ENCODE peak calls at places on chromosomes 7 and 10, in six cellular contexts. W is HCT116, Z is OCI-LY7, A is GM23338, E is GM23248, M is PC-3. H is an unnamed sample. For H3K4me1, the result is how much of the 10 kb centered on the place peaks cover.

GRCh38 chr10:83603708-83604107 is 535.6 kb upstream of the GHITM start:
- DNase-seq in W (no peak), Z (no peak), A (no peak), E (no peak), M (no peak), H (no peak)

GRCh38 chr7:17910377-17910776 is 29.9 kb downstream of the SNX13 start:
- DNase-seq in W (no peak), Z (no peak), A (no peak), E (no peak), M (no peak), H (no peak)

GRCh38 chr10:3964516-3964915 is 179.5 kb upstream of the KLF6 start:
- DNase-seq in W (no peak), Z (no peak), A (no peak), E (no peak), M (no peak), H (no peak)

GRCh38 chr10:12448729-12449391 is 99.5 kb downstream of the CAMK1D start:
- DNase-seq in W (peak), Z (peak), A (no peak), E (peak), M (peak), H (no peak)

GRCh38 chr10:3105166-3105565 is 37.8 kb downstream of the PFKP start:
- DNase-seq in W (no peak), Z (no peak), A (no peak), E (no peak), M (no peak), H (no peak)

GRCh38 chr10:70139151-70139996 is 6.7 kb upstream of the AIFM2 start:
- DNase-seq in W (no peak), Z (no peak), A (peak), E (no peak), M (no peak), H (no peak)

GRCh38 chr10:11015371-11015934 is 2.2 kb upstream of the CELF2 start:
- DNase-seq in W (no peak), Z (no peak), A (no peak), E (peak), M (no peak), H (no peak)

GRCh38 chr10:1043532-1043995 is 5.4 kb downstream of the IDI1 start:
- DNase-seq in W (no peak), Z (peak), A (no peak), E (no peak), M (no peak), H (no peak)

GRCh38 chr10:17109475-17110207 is 20.0 kb downstream of the CUBN start:
- DNase-seq in W (peak), Z (no peak), A (no peak), E (peak), M (peak), H (no peak)

GRCh38 chr7:47536705-47537611 is 45.0 kb downstream of the TNS3 start:
- DNase-seq in W (no peak), Z (no peak), A (peak), E (peak), M (peak), H (peak)

DNA sequence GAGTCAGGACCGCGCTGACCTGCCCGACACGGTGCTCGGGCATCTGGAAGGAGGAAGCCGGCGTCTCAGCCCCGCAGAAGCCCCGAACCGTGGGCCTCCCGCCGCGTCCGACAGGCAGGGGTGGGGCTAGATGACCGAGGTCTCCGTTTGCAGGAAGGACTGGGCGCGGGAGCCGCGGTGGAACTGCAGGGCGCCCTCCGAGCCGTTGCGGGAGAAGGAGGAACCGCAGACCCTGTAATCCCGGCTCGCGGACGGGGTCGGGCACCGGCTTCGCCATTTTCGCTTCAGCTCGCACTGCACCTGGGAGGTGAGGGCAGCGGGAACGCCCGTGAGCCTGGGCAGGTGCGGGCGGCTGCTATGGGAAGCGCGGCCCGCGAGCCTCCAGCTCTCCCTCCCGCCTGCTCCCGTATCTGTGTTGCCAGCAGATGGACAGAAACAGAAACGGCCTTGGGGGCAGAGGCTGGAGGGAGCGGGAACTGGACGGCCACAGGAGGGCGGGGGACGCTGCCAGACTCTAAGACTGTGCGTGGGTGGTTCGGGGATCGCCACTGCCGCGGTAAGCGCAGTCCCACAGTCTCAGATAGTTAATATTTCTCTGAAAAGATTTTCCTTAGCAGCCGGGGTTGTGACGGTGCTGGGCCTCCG is 114.1 kb downstream of the VIPR2 start:
- DNase-seq in W (peak), Z (no peak), A (peak), E (peak), M (no peak), H (peak)
- TF ChIP-seq EZH2phosphoT487 in W (no peak), Z (no peak), A (no peak), E (no peak), M (no peak), H (no peak)

GRCh38 chr10:133276100-133276434 is 601 bp downstream of the ADAM8 start:
- DNase-seq in W (no peak), Z (no peak), A (no peak), E (no peak), M (no peak), H (no peak)

GRCh38 chr10:133276435-133277201 is at the start of gene ADAM8:
- DNase-seq in W (no peak), Z (peak), A (peak), E (peak), M (peak), H (peak)

GRCh38 chr10:133277993-133278576 is 1.4 kb upstream of the ADAM8 start:
- DNase-seq in W (no peak), Z (no peak), A (no peak), E (no peak), M (peak), H (no peak)

GRCh38 chr10:133278577-133279265 is 2.1 kb upstream of the ADAM8 start:
- DNase-seq in W (no peak), Z (peak), A (no peak), E (no peak), M (peak), H (peak)

DNA sequence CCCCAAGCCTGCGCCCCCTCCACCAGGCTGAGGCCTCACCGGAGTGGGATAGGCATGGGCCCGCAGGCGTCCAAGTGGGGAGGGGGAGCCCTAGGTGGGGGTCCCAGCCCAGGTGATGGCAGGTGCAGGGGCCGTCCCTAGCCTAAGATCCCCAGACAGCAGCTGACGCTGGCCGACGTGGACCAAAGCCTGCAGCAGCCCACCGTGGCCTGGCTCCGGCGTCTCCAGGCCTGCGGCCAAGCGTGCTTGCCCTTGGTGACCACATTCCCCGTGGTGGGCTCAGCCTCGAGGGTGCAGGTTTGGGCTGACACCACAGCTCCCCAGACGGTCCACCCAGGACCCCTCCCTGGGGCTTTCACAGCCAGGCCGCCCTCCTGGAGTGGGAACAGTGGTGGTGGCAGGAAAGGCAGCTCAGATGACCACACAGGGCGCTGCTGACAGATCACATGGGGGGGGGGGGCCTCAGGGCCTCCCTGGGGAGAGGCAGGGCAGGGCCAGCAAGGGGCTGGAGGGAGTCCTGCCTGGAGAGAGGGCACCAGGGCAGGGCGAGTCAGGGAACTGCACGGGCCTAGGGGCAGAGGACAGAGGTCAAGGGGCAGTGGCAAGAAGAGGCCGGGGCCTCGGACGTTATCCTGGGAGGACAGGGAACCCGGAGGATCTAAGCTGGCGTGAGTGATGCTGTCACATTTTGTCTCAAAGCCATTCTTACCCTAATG is 767 bp upstream of the ADAM8 start:
- DNase-seq in W (no peak), Z (no peak), A (no peak), E (no peak), M (no peak), H (no peak)
- H3K4me1 ChIP-seq in W (under half), Z (under half), A (under half), E (under half), M (half or more), H (under half)

GRCh38 chr7:116316838-116317612 is 106.7 kb downstream of the TES start:
- DNase-seq in W (peak), Z (no peak), A (no peak), E (peak), M (peak), H (peak)
- H2AFZ ChIP-seq in W (no peak), Z (no peak), A (peak), E (no peak), M (peak), H (peak)

GRCh38 chr10:48331436-48331835 is 25.0 kb downstream of the MAPK8 start:
- DNase-seq in W (no peak), Z (no peak), A (no peak), E (no peak), M (no peak), H (no peak)

GRCh38 chr10:48333856-48334255 is 27.4 kb downstream of the MAPK8 start:
- DNase-seq in W (peak), Z (no peak), A (no peak), E (no peak), M (no peak), H (no peak)

GRCh38 chr10:48332166-48332870 is 25.8 kb downstream of the MAPK8 start:
- DNase-seq in W (no peak), Z (no peak), A (no peak), E (no peak), M (peak), H (no peak)

GRCh38 chr10:48332871-48333216 is 26.4 kb downstream of the MAPK8 start:
- DNase-seq in W (no peak), Z (no peak), A (no peak), E (no peak), M (no peak), H (no peak)

DNA sequence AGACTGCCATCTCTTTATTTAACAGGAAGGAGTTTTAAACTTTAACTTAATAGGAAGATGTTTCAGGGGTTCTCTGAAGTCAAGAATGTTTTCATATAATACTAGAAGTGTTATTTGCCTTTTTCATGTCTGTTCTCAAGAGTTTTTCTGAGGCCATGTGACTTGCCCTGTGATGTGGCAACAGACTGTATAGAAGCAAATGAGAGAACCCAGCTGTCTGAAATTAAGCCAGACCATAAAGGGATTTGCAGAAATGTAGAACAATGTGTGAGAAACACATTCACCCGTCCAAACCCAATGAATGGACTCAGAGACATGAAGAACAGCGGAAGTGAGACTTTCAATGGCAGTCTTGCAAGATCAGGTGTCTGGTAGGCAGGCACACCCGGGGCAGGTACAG is 23.8 kb downstream of the MAPK8 start:
- DNase-seq in W (no peak), Z (no peak), A (no peak), E (no peak), M (no peak), H (no peak)
- TF ChIP-seq EZH2phosphoT487 in W (no peak), Z (no peak), A (no peak), E (no peak), M (no peak), H (no peak)

DNA sequence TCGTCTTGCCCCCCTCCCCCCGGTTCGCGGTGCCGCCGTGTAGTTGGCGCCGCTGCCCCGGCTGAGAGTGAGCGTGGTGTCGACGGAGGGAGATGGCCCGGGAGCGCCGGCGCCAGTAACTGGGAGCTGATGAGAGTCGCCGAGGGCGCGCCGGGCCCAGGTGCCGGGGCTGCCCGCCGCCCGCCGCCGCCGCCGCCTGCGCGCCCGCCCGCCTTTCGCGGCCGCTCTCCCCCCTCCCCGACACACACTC is 322 bp downstream of the WAC start:
- DNase-seq in W (no peak), Z (no peak), A (no peak), E (no peak), M (no peak), H (no peak)
- H3K4me1 ChIP-seq in W (under half), Z (under half), A (under half), E (under half), M (under half), H (under half)

GRCh38 chr10:35326466-35327235 is 9.7 kb upstream of the CCNY start:
- DNase-seq in W (no peak), Z (no peak), A (no peak), E (no peak), M (no peak), H (no peak)
- H2AFZ ChIP-seq in W (no peak), Z (no peak), A (no peak), E (no peak), M (no peak), H (no peak)

GRCh38 chr7:16753932-16754571 is 497 bp downstream of the TSPAN13 start:
- DNase-seq in W (no peak), Z (peak), A (peak), E (peak), M (peak), H (peak)

GRCh38 chr7:16758634-16759602 is 5.4 kb downstream of the TSPAN13 start:
- DNase-seq in W (no peak), Z (peak), A (no peak), E (no peak), M (no peak), H (no peak)

GRCh38 chr7:16755397-16755796 is 1.8 kb downstream of the TSPAN13 start:
- DNase-seq in W (no peak), Z (no peak), A (no peak), E (peak), M (peak), H (no peak)

GRCh38 chr7:16753102-16753931 is at the start of gene TSPAN13:
- DNase-seq in W (peak), Z (peak), A (peak), E (peak), M (peak), H (peak)

DNA sequence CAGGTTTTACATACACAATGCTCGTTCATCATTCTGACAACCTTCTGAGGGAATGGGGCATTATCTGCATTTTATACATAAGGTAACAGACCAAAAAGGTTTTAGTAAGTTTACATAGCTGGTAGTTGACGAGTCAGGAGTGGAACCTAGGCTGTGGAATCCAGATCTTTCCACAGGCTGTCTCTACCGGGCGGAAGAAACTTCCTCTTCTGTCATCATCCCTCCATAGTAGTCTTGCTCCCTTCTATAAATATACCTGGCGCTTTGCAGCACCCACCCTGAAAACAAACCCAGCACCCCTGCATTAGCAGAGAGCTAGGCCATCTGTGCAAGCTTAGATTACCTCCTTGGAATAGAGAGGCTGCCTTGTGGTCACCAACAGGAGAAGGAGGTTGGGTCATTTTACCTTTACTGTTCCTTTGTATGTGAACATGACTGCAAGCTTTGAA is 1.3 kb downstream of the TSPAN13 start:
- DNase-seq in W (no peak), Z (no peak), A (no peak), E (peak), M (peak), H (peak)
- TF ChIP-seq EZH2phosphoT487 in W (no peak), Z (no peak), A (no peak), E (no peak), M (no peak), H (no peak)

DNA sequence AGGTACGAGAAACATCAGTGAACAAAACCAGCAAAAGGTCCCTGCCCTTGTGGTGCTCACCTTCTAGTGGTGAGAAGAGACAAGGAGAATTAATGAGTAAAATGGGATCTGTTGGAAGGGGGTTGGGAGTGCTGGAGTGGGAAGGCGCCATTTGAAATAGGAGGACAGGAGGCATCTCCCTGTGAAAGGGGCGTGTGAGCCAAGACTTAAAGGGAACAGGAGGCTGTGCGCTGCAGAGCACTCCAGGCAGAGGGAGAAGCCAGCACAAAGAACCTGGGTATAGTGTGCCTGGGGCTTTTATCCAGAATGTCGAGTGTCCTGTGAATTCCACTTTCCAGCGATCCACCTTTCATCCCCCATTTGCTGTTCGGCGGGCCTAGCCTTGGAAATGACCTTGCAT is 497.9 kb upstream of the GALNT17 start:
- DNase-seq in W (no peak), Z (no peak), A (no peak), E (no peak), M (no peak), H (no peak)
- H3K4me1 ChIP-seq in W (under half), Z (under half), A (under half), E (under half), M (under half), H (under half)

GRCh38 chr10:99571816-99572215 is 39.1 kb downstream of the NKX2-3 start:
- DNase-seq in W (no peak), Z (no peak), A (no peak), E (no peak), M (no peak), H (no peak)
- H2AFZ ChIP-seq in W (no peak), Z (no peak), A (no peak), E (no peak), M (no peak), H (no peak)

GRCh38 chr7:25303380-25304321 is 75.4 kb upstream of the NPVF start:
- DNase-seq in W (no peak), Z (no peak), A (peak), E (peak), M (no peak), H (peak)
- TF ChIP-seq EZH2phosphoT487 in W (no peak), Z (no peak), A (no peak), E (no peak), M (no peak), H (no peak)